ENCODE peak calls at places on chromosomes 6 and 20, in seven cellular contexts. U is Kasumi-1, H is activated T-helper 1 cell treated with Interleukin-2 at 50 U/mL for 16 hours, F is breast epithelium, X is cardiac fibroblast, T is Daoy, C is NCI-H748 treated with DMSO at 0.1 percent for 48 hours. A is an unnamed sample.

GRCh38 chr20:46348972-46349741 is 40.9 kb upstream of the CDH22 start:
- DNase-seq in C (peak; percentile 2), X (peak; percentile 54), H (peak; percentile 22), U (peak; percentile 38), F (no peak), T (peak; percentile 57), A (peak; percentile 45)

GRCh38 chr6:15631380-15631913 is 31.4 kb downstream of the DTNBP1 start:
- DNase-seq in F (no peak), C (no peak), X (no peak), T (no peak), U (no peak), H (no peak), A (no peak)

GRCh38 chr20:62359491-62360121 is 7.5 kb downstream of the LAMA5 start:
- DNase-seq in U (no peak), F (no peak), H (no peak), X (peak; percentile 95), C (no peak), T (peak; percentile 71), A (no peak)

GRCh38 chr6:44495036-44495901 is 107.8 kb downstream of the CDC5L start:
- DNase-seq in U (no peak), X (peak; percentile 11), H (no peak), C (no peak), F (no peak), T (peak; percentile 20), A (no peak)

GRCh38 chr20:7585126-7585679 is 355.1 kb downstream of the HAO1 start:
- DNase-seq in U (no peak), X (peak; percentile 20), F (no peak), T (no peak), C (no peak), H (no peak), A (no peak)

GRCh38 chr6:3147914-3148757 is 9.2 kb downstream of the TUBB2A start:
- DNase-seq in C (no peak), U (no peak), X (no peak), H (no peak), T (no peak), F (no peak), A (no peak)

GRCh38 chr6:5078121-5078695 is 6.9 kb upstream of the PPP1R3G start:
- DNase-seq in H (no peak), U (peak; percentile 60), T (no peak), X (peak; percentile 34), C (no peak), F (no peak), A (no peak)

GRCh38 chr20:57048027-57048869 is 218.2 kb downstream of the BMP7 start:
- DNase-seq in H (no peak), C (no peak), X (no peak), T (peak; percentile 78), U (no peak), F (no peak), A (no peak)

GRCh38 chr6:140597181-140597580 is 1222.7 kb upstream of the CITED2 start:
- DNase-seq in H (no peak), T (no peak), C (no peak), X (no peak), F (no peak), U (no peak), A (no peak)

GRCh38 chr6:89385156-89385667 is 26.9 kb downstream of the RRAGD start:
- DNase-seq in X (peak; percentile 82), F (no peak), H (no peak), T (peak; percentile 43), U (no peak), C (no peak), A (no peak)

GRCh38 chr6:30876039-30876730 is 8.1 kb upstream of the DDR1 start:
- DNase-seq in C (no peak), F (no peak), X (peak; percentile 87), T (peak; percentile 80), U (no peak), H (no peak), A (no peak)

GRCh38 chr6:163455553-163455952 is 41.0 kb downstream of the QKI start:
- DNase-seq in C (no peak), X (peak; percentile 51), U (no peak), T (no peak), F (no peak), H (no peak), A (no peak)

GRCh38 chr6:11938285-11938890 is 73.7 kb upstream of the HIVEP1 start:
- DNase-seq in H (no peak), U (peak; percentile 34), C (no peak), T (no peak), X (no peak), F (no peak), A (no peak)

GRCh38 chr20:52888096-52888495 is 84.1 kb upstream of the TSHZ2 start:
- DNase-seq in T (no peak), X (no peak), F (no peak), H (no peak), U (no peak), C (no peak), A (no peak)

GRCh38 chr6:90484392-90484791 is 102.5 kb downstream of the MAP3K7 start:
- DNase-seq in H (no peak), C (no peak), U (no peak), F (no peak), X (no peak), T (no peak), A (no peak)

GRCh38 chr20:62891111-62891510 is 29.5 kb upstream of the TCFL5 start:
- DNase-seq in U (no peak), F (no peak), X (no peak), C (no peak), H (no peak), T (no peak), A (no peak)